ENCODE peak calls at places on chromosome 19, in seven cellular contexts. C, Y, A, I, J, D and S are unnamed samples.

GRCh38 chr19:49680473-49681351 is 3.6 kb downstream of the PRMT1 start:
- DNase-seq in Y (peak; percentile 83), A (peak; percentile 91), C (peak; percentile 80), D (peak; percentile 96), J (peak; percentile 71), I (peak; percentile 97), S (peak; percentile 36)

GRCh38 chr19:58229255-58229639 is 533 bp downstream of the ZNF544 start:
- DNase-seq in A (peak; percentile 65), Y (peak; percentile 34), I (no peak), J (no peak), D (peak; percentile 36), C (peak; percentile 49), S (peak; percentile 3)

GRCh38 chr19:23070353-23070781 is 46.5 kb upstream of the ZNF730 start:
- DNase-seq in I (no peak), C (peak; percentile 59), A (peak; percentile 68), D (no peak), J (no peak), Y (peak; percentile 54), S (no peak)

GRCh38 chr19:35223084-35223790 is 5.3 kb downstream of the FAM187B start:
- DNase-seq in A (no peak), J (no peak), D (no peak), C (no peak), I (peak; percentile 42), Y (no peak), S (no peak)

GRCh38 chr19:7421941-7422744 is 66.7 kb downstream of the PEX11G start:
- DNase-seq in J (no peak), D (no peak), Y (no peak), A (no peak), I (no peak), C (no peak), S (no peak)

GRCh38 chr19:12778020-12778904 is 2.9 kb upstream of the HOOK2 start:
- DNase-seq in Y (peak; percentile 78), J (no peak), I (peak; percentile 65), C (peak; percentile 76), D (peak; percentile 73), A (peak; percentile 83), S (no peak)

GRCh38 chr19:35123573-35123972 is 8.0 kb downstream of the FXYD3 start:
- DNase-seq in D (no peak), Y (no peak), I (no peak), C (no peak), A (peak; percentile 59), J (no peak), S (no peak)

GRCh38 chr19:3536429-3537100 is 2.4 kb upstream of the TEKTIP1 start:
- DNase-seq in Y (no peak), I (no peak), J (no peak), A (peak; percentile 70), C (no peak), D (no peak), S (no peak)

GRCh38 chr19:22517496-22518411 is 95.6 kb upstream of the ZNF98 start:
- DNase-seq in C (no peak), D (no peak), Y (no peak), A (no peak), I (no peak), J (no peak), S (no peak)

GRCh38 chr19:50516859-50517703 is 3.4 kb upstream of the ASPDH start:
- DNase-seq in I (no peak), J (no peak), Y (no peak), D (no peak), C (no peak), A (no peak), S (no peak)

GRCh38 chr19:10006752-10007323 is 3.5 kb downstream of the COL5A3 start:
- DNase-seq in Y (no peak), I (no peak), D (no peak), C (no peak), J (no peak), A (no peak), S (no peak)

GRCh38 chr19:54431255-54431838 is 16.1 kb downstream of the TTYH1 start:
- DNase-seq in D (no peak), Y (no peak), I (no peak), C (peak; percentile 40), J (no peak), A (no peak), S (no peak)

GRCh38 chr19:54429545-54430227 is 14.4 kb downstream of the TTYH1 start:
- DNase-seq in C (no peak), Y (no peak), D (no peak), I (no peak), A (no peak), J (no peak), S (no peak)

GRCh38 chr19:54432144-54432738 is 16.8 kb upstream of the LENG8 start:
- DNase-seq in C (no peak), D (no peak), J (no peak), A (no peak), Y (no peak), I (no peak), S (no peak)

GRCh38 chr19:54429176-54429495 is 13.9 kb downstream of the TTYH1 start:
- DNase-seq in Y (no peak), J (no peak), D (no peak), A (no peak), C (no peak), I (no peak), S (no peak)

DNA sequence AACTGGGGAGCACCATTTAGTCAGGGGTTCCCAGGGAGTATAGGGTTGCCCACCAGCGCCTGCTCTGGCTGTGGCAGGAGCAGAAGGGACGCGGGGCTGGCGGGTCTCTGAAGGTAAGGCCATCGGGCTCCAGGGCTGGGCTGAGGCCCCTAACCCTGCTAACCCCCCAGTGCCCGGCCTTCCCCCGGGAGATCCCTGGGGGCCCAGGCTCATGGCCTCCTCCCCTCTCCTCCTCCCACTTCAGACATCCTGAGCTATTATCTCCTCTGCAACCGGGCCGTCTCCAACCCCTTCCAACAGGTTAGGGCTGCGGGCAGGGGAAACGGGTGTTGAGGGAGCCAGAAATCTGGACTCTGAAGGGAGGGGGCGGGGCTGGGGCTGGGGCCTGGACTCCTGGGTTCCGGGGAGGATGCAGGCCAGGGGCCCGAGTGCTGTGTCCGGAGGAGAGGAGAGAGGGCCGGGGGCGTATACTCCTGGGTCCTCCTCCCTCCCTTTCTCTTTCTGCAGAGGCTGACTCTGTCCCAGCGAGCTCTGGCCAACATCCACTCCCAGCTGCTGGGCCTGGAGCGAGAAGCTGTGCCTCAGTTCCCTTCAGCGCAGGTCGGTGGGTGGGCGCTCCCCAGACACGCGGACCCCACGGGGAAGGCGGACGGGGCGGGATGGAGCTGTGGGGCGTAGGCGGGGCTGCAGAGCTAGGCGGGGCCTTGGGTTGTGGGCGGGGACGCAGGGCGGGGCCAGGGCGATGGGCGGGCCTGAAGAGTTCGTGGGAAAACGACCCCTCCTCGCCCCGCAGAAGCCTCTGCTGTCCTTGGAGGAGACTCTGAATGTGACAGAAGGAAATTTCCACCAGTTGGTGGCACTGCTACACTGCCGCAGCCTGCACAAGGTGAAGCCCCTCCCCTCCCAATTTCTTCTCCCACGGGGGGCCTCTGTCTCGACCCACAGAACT is 15.3 kb downstream of the TTYH1 start:
- DNase-seq in Y (peak; percentile 28), I (no peak), J (no peak), A (peak; percentile 67), D (peak; percentile 89), C (no peak), S (no peak)
- H3K4me3 ChIP-seq in Y (no peak overlapping the region), I (peak overlapping the region; percentile 41), J (peak overlapping the region; percentile 56), A (no peak overlapping the region), D (peak overlapping the region; percentile 36), C (no peak overlapping the region), S (peak overlapping the region; percentile 40)

GRCh38 chr19:1745589-1746031 is 7.7 kb upstream of the ONECUT3 start:
- DNase-seq in C (no peak), A (no peak), Y (no peak), I (no peak), D (no peak), J (no peak), S (no peak)

GRCh38 chr19:1746401-1747284 is 6.7 kb upstream of the ONECUT3 start:
- DNase-seq in J (no peak), A (peak; percentile 43), Y (no peak), I (no peak), C (peak; percentile 15), D (no peak), S (no peak)

GRCh38 chr19:1748115-1748702 is 5.1 kb upstream of the ONECUT3 start:
- DNase-seq in I (no peak), C (no peak), Y (no peak), D (no peak), J (no peak), A (no peak), S (no peak)

GRCh38 chr19:1748703-1749341 is 4.5 kb upstream of the ONECUT3 start:
- DNase-seq in I (no peak), A (no peak), Y (no peak), C (no peak), J (no peak), D (no peak), S (no peak)

DNA sequence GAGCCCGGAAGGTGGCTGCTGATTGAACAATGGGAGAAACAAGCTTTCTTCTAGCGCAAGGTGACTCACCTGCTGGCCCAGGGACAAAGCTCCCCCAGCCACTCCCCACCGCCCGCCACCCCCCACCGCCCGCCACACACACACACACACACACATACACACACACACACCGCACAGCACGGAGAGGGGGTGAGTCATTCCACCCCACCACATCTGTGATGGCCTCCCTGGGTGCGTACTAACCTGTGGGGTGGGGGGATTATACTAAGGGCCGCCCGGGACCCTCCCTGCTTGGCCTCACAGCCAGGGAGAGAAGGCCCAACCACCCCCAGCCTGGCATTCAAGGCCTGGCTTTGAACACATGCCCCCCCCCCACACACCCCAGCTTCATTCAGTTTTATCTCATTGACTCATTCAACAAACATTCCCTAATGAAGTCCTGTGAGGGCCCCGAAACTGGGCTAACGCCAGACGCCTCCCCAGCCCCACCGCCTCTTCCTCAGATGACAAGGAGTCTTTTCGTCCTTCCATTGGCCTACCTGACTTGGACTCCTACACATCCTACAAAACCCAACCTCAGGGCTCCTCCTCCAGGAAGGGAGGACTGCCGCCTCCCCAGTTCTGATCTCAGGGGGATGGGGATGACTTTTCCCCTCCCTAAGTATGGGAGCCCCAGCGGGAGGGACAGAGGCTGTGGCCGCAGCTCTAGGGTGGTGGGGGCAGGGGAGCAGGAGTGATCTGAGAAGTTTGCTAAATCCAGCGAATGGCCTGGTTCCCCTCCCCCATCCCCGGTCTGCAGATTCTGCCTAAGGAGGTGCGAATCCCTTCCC is 5.8 kb upstream of the ONECUT3 start:
- DNase-seq in C (peak; percentile 77), J (no peak), Y (peak; percentile 55), D (no peak), A (peak; percentile 65), I (no peak), S (peak; percentile 20)
- H3K4me3 ChIP-seq in C (no peak overlapping the region), J (no peak overlapping the region), Y (no peak overlapping the region), D (no peak overlapping the region), A (no peak overlapping the region), I (no peak overlapping the region), S (no peak overlapping the region)

GRCh38 chr19:46412034-46412982 is 1.1 kb downstream of the CCDC8 start:
- DNase-seq in C (no peak), Y (no peak), I (no peak), D (peak; percentile 54), A (peak; percentile 47), J (no peak), S (no peak)
- H3K4me3 ChIP-seq in C (peak overlapping the region; percentile 63), Y (peak overlapping the region; percentile 80), I (no peak overlapping the region), D (peak overlapping the region; percentile 76), A (peak overlapping the region; percentile 53), J (peak overlapping the region; percentile 74), S (peak overlapping the region; percentile 90)

GRCh38 chr19:4870025-4870700 is 2.7 kb upstream of the PLIN3 start:
- DNase-seq in C (peak; percentile 97), D (no peak), I (no peak), Y (peak; percentile 94), A (peak; percentile 98), J (peak; percentile 66), S (peak; percentile 84)
- H3K4me3 ChIP-seq in C (no peak overlapping the region), D (no peak overlapping the region), I (no peak overlapping the region), Y (no peak overlapping the region), A (no peak overlapping the region), J (no peak overlapping the region), S (no peak overlapping the region)